ENCODE peak calls at places on chromosome 3, in four cellular contexts. I, S, G and Q are unnamed samples.

GRCh38 chr3:170703121-170703588 is 117.3 kb upstream of the SLC7A14 start:
- DNase-seq in I (peak), S (no peak), G (no peak), Q (peak)

GRCh38 chr3:15102256-15102655 is 3.3 kb upstream of the RBSN start:
- DNase-seq in I (no peak), S (no peak), G (peak), Q (no peak)

GRCh38 chr3:45151100-45151499 is 4.9 kb upstream of the CDCP1 start:
- DNase-seq in I (no peak), S (no peak), G (no peak), Q (no peak)

GRCh38 chr3:197749315-197749600 is 425 bp upstream of the FYTTD1 start:
- DNase-seq in I (peak), S (no peak), G (no peak), Q (peak)

GRCh38 chr3:16538505-16538904 is 25.0 kb upstream of the RFTN1 start:
- DNase-seq in I (no peak), S (no peak), G (no peak), Q (no peak)

GRCh38 chr3:17845026-17845425 is 102.6 kb upstream of the TBC1D5 start:
- DNase-seq in I (no peak), S (no peak), G (no peak), Q (peak)

GRCh38 chr3:39869890-39870289 is 60.5 kb downstream of the MYRIP start:
- DNase-seq in I (no peak), S (no peak), G (no peak), Q (no peak)

GRCh38 chr3:8557298-8557697 is 55.7 kb downstream of the LMCD1 start:
- DNase-seq in I (no peak), S (no peak), G (no peak), Q (peak)

GRCh38 chr3:13011369-13012227 is 61.6 kb downstream of the IQSEC1 start:
- DNase-seq in I (no peak), S (peak), G (no peak), Q (no peak)

GRCh38 chr3:179852117-179852886 is 184.4 kb downstream of the PEX5L start:
- DNase-seq in I (peak), S (no peak), G (no peak), Q (peak)

GRCh38 chr3:53554559-53555511 is 60.4 kb downstream of the CACNA1D start:
- DNase-seq in I (no peak), S (no peak), G (no peak), Q (no peak)

GRCh38 chr3:171113716-171114115 is 87.2 kb upstream of the SLC2A2 start:
- DNase-seq in I (no peak), S (no peak), G (no peak), Q (no peak)

GRCh38 chr3:4006288-4006687 is 207.1 kb downstream of the LRRN1 start:
- DNase-seq in I (no peak), S (no peak), G (no peak), Q (no peak)

GRCh38 chr3:36764704-36765038 is 318 bp upstream of the DCLK3 start:
- DNase-seq in I (no peak), S (no peak), G (no peak), Q (no peak)

GRCh38 chr3:41598804-41599481 is 363.0 kb downstream of the ULK4 start:
- DNase-seq in I (no peak), S (no peak), G (no peak), Q (peak)

GRCh38 chr3:160739079-160739478 is 17.0 kb upstream of the PPM1L start:
- DNase-seq in I (no peak), S (no peak), G (no peak), Q (peak)